ENCODE peak calls at places on chromosomes 6 and 20, in six cellular contexts. G is body of pancreas, J is endodermal cell, O is A673, P is osteoblast, F is endothelial cell. W is an unnamed sample.

GRCh38 chr20:50020283-50020682 is 37.5 kb downstream of the SNAI1 start:
- DNase-seq in G (no peak), J (no peak), O (no peak), P (peak; percentile 91), F (no peak), W (peak; percentile 86)

GRCh38 chr6:48744948-48745347 is 634.0 kb upstream of the PTCHD4 start:
- DNase-seq in G (no peak), J (no peak), O (no peak), P (peak; percentile 21), F (no peak), W (peak; percentile 85)

GRCh38 chr6:100257661-100258395 is 206.9 kb downstream of the SIM1 start:
- DNase-seq in G (no peak), J (no peak), O (peak; percentile 52), P (no peak), F (no peak), W (peak; percentile 45)

GRCh38 chr6:102023977-102024657 is 630.6 kb downstream of the GRIK2 start:
- DNase-seq in G (no peak), J (no peak), O (peak; percentile 26), P (no peak), F (no peak), W (no peak)

GRCh38 chr6:142848156-142848555 is 96.8 kb downstream of the HIVEP2 start:
- DNase-seq in G (no peak), J (no peak), O (no peak), P (no peak), F (no peak), W (no peak)

GRCh38 chr6:21046276-21046675 is 512.0 kb downstream of the CDKAL1 start:
- DNase-seq in G (no peak), J (no peak), O (no peak), P (no peak), F (no peak), W (no peak)

GRCh38 chr6:110509617-110510231 is 33.3 kb upstream of the SLC22A16 start:
- DNase-seq in G (peak; percentile 33), J (no peak), O (no peak), P (no peak), F (no peak), W (peak; percentile 82)

GRCh38 chr6:37038297-37039198 is 33.1 kb downstream of the FGD2 start:
- DNase-seq in G (peak; percentile 95), J (no peak), O (no peak), P (no peak), F (no peak), W (peak; percentile 87)

GRCh38 chr6:22332726-22333125 is 35.9 kb upstream of the PRL start:
- DNase-seq in G (no peak), J (no peak), O (no peak), P (no peak), F (no peak), W (no peak)

GRCh38 chr6:28816909-28817807 is 106.6 kb downstream of the TRIM27 start:
- DNase-seq in G (no peak), J (peak; percentile 87), O (peak; percentile 92), P (peak; percentile 74), F (peak; percentile 22), W (peak; percentile 76)

GRCh38 chr6:5214570-5215052 is 46.1 kb downstream of the LYRM4 start:
- DNase-seq in G (no peak), J (peak; percentile 94), O (peak; percentile 81), P (no peak), F (peak; percentile 81), W (peak; percentile 38)

GRCh38 chr6:149840345-149841075 is 23.6 kb downstream of the LRP11 start:
- DNase-seq in G (peak; percentile 89), J (peak; percentile 94), O (peak; percentile 55), P (peak; percentile 72), F (peak; percentile 50), W (peak; percentile 79)

GRCh38 chr6:97068211-97068610 is 143.7 kb downstream of the KLHL32 start:
- DNase-seq in G (no peak), J (no peak), O (peak; percentile 65), P (no peak), F (peak; percentile 35), W (peak; percentile 11)

GRCh38 chr6:49801525-49801924 is 14.4 kb upstream of the PGK2 start:
- DNase-seq in G (no peak), J (no peak), O (no peak), P (no peak), F (no peak), W (no peak)

GRCh38 chr6:42774201-42774600 is 7.7 kb upstream of the BICRAL start:
- DNase-seq in G (no peak), J (no peak), O (no peak), P (no peak), F (no peak), W (no peak)

GRCh38 chr20:45772693-45773092 is 19.0 kb downstream of the WFDC3 start:
- DNase-seq in G (no peak), J (peak; percentile 18), O (no peak), P (no peak), F (no peak), W (no peak)

GRCh38 chr6:13924949-13925881 is at the start of gene RNF182:
- DNase-seq in G (peak; percentile 48), J (peak; percentile 63), O (peak; percentile 34), P (peak; percentile 98), F (no peak), W (peak; percentile 26)

GRCh38 chr6:27777614-27778355 is 134.4 kb downstream of the OR2B2 start:
- DNase-seq in G (no peak), J (peak; percentile 83), O (no peak), P (no peak), F (no peak), W (no peak)

GRCh38 chr6:62150048-62150663 is 135.9 kb downstream of the KHDRBS2 start:
- DNase-seq in G (no peak), J (peak; percentile 60), O (peak; percentile 47), P (no peak), F (peak; percentile 37), W (peak; percentile 73)

GRCh38 chr6:113630738-113631535 is 226.2 kb upstream of the MARCKS start:
- DNase-seq in G (no peak), J (no peak), O (no peak), P (no peak), F (no peak), W (peak; percentile 52)

GRCh38 chr20:60238992-60239655 is 280.9 kb downstream of the CDH26 start:
- DNase-seq in G (no peak), J (no peak), O (peak; percentile 35), P (no peak), F (no peak), W (no peak)

GRCh38 chr6:133553652-133554051 is 312.5 kb downstream of the EYA4 start:
- DNase-seq in G (peak; percentile 56), J (peak; percentile 72), O (peak; percentile 64), P (peak; percentile 58), F (peak; percentile 43), W (peak; percentile 70)

DNA sequence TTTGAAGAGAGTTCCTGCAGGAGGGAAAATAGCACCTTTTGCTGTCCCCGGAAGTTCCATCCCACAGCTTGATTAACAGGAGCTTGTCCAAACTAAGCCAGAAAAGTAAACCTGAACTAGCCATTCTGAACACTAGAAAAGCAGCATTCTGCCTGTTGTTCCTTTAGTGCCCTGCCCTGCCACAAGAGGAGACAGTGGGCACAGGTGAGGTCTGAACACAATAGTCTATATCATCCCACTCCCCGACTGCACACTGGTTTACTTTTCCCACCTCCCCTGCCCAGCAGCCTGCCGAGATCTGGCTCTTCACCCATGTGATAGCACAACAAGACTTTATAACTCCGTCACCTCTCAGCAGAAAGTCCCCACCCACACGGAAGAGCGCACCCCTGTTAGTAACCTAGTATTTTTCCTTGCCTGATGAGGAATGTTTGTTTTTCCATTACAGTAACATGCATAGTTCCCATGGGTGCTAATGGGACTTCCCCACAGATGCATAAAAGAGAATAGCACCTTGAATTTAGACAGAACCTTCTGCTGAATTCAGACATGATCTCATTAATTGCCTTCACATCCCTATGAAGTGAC is 59.7 kb downstream of the TFAP2A start:
- DNase-seq in G (no peak), J (no peak), O (no peak), P (no peak), F (no peak), W (peak; percentile 60)
- TF ChIP-seq CTCF in G (no peak), J (no peak), O (no peak), P (no peak), F (no peak), W (no peak)

DNA sequence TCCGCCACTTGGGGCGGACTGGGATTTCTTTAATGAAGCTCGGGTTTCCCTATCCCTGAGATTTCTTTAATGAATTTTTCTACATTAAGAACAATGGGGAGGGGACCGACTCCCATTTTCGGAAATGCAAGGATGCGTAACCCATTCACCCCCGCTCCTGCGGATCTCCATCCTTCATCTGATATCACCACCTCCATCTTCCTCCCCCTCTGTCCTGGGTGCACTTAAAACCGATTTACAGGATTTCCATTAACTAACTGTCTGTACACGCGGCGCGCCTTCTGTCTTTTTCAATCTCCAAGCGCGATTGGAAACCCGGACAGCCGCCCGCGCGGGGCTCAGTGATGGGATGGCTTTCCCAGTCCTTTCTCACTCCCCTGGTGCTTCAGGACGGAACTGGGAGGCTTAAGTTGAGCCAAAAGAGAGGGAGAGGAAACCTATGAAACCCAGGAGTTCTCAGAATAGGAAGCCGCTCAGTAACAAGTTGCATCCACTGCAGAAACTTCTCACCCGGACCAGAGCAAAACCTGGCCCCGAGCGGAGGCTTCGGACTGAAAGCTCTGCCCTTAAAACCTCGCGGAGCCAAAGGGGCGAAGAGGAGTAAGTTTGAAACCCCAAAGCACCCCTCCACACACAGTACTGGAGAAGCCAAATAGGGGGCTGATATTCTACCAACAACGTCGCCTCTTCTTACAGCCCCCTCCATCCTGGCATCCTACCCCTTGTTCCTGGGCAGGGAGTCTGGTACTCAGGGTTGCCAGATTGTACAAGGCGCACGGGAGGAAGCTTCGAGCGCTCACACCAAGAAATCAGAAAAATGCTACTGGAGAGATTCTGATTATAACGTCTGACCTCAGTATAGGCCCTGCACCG is 721 bp upstream of the COL12A1 start:
- DNase-seq in G (no peak), J (peak; percentile 68), O (no peak), P (peak; percentile 87), F (peak; percentile 15), W (no peak)
- TF ChIP-seq CTCF in G (no peak), J (no peak), O (no peak), P (no peak), F (no peak), W (peak; percentile 3)

DNA sequence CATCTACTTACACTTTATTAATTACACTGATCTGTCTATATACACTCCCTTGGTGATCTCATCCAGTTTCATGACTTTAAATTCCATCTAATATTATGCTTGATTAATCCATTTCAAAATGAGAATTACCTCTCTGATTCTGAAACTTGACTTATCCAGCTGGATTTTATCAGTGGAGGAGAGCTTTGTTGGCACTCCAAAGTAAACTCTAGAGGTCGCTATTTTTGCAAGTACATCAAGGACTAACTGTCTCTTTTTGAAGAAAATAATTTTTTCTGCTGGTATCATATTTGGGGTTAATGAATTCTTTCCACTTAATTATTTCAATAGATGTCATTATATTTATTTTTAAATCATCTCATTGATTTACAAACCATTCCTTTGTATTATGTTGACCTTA is 630.3 kb upstream of the MAN1A1 start:
- DNase-seq in G (no peak), J (no peak), O (peak; percentile 13), P (no peak), F (no peak), W (peak; percentile 28)
- TF ChIP-seq CTCF in G (no peak), J (peak; percentile 87), O (peak; percentile 57), P (peak; percentile 39), F (peak; percentile 52), W (peak; percentile 18)

GRCh38 chr6:157898169-157898568 is 75.1 kb downstream of the SNX9 start:
- DNase-seq in G (no peak), J (no peak), O (no peak), P (no peak), F (no peak), W (no peak)
- TF ChIP-seq CTCF in G (no peak), J (peak; percentile 65), O (peak; percentile 29), P (peak; percentile 31), F (no peak), W (no peak)

GRCh38 chr6:95410168-95410567 is 167.2 kb upstream of the MANEA start:
- DNase-seq in G (no peak), J (no peak), O (no peak), P (no peak), F (no peak), W (no peak)
- TF ChIP-seq CTCF in G (no peak), J (no peak), O (no peak), P (no peak), F (no peak), W (no peak)

W was measured in MCF 10A.